ENCODE peak calls at places on chromosomes 13 and 19, in four cellular contexts. F is HepG2, O is K562, K is GM12878. C is an unnamed sample.
A peak's percentile ranks its signal among the peaks of the same experiment; 100 is the strongest.

GRCh38 chr13:30276178-30276577 is 31.2 kb downstream of the KATNAL1 start:
- DNase-seq in K (peak; percentile 33), F (no peak), O (no peak), C (no peak)

GRCh38 chr19:54502518-54503048 is at the start of gene LAIR2:
- DNase-seq in F (no peak), K (no peak), O (no peak), C (no peak)

GRCh38 chr19:43564800-43565199 is 10.5 kb downstream of the XRCC1 start:
- DNase-seq in O (no peak), F (no peak), K (no peak), C (no peak)

GRCh38 chr19:45474191-45474940 is 6.6 kb downstream of the FOSB start:
- DNase-seq in F (no peak), K (no peak), O (no peak), C (no peak)

GRCh38 chr13:102367836-102368235 is 34.0 kb downstream of the FGF14 start:
- DNase-seq in K (no peak), F (no peak), O (no peak), C (no peak)

GRCh38 chr13:21909331-21909730 is 238.5 kb downstream of the FGF9 start:
- DNase-seq in F (no peak), K (no peak), O (no peak), C (no peak)

GRCh38 chr13:106369091-106369490 is 166.4 kb downstream of the EFNB2 start:
- DNase-seq in F (no peak), K (no peak), O (no peak), C (no peak)

GRCh38 chr13:72431981-72432617 is 295.3 kb downstream of the MZT1 start:
- DNase-seq in F (no peak), K (no peak), O (no peak), C (no peak)

GRCh38 chr19:3710265-3710812 is 2.2 kb downstream of the TJP3 start:
- DNase-seq in K (no peak), F (peak; percentile 90), O (peak; percentile 49), C (peak; percentile 20)

GRCh38 chr13:110187501-110188161 is 119.3 kb downstream of the COL4A1 start:
- DNase-seq in O (no peak), K (no peak), F (no peak), C (peak; percentile 44)

GRCh38 chr19:10517760-10518443 is 655 bp upstream of the S1PR5 start:
- DNase-seq in F (no peak), K (no peak), O (peak; percentile 88), C (peak; percentile 69)

GRCh38 chr13:76516013-76516412 is 370.2 kb downstream of the KCTD12 start:
- DNase-seq in O (no peak), F (no peak), K (no peak), C (no peak)

GRCh38 chr19:14168993-14169392 is 32.6 kb upstream of the ASF1B start:
- DNase-seq in K (no peak), F (no peak), O (no peak), C (no peak)

GRCh38 chr19:31613683-31614219 is 264.5 kb upstream of the TSHZ3 start:
- DNase-seq in O (no peak), F (no peak), K (no peak), C (peak; percentile 27)

GRCh38 chr13:51244637-51245405 is 22.6 kb downstream of the FAM124A start:
- DNase-seq in K (no peak), O (no peak), F (no peak), C (no peak)

GRCh38 chr13:95176611-95177259 is 124.5 kb downstream of the ABCC4 start:
- DNase-seq in F (no peak), O (no peak), K (no peak), C (no peak)

GRCh38 chr19:12090807-12091206 is 26.3 kb downstream of the ZNF844 start:
- DNase-seq in K (peak; percentile 11), O (peak; percentile 57), F (peak; percentile 53), C (peak; percentile 58)

GRCh38 chr13:65940720-65941119 is 1289.4 kb downstream of the PCDH9 start:
- DNase-seq in K (no peak), O (no peak), F (no peak), C (no peak)

GRCh38 chr13:64130600-64130999 is 2715.0 kb upstream of the PCDH20 start:
- DNase-seq in F (no peak), O (no peak), K (no peak), C (no peak)

GRCh38 chr19:54477650-54478049 is 4.6 kb upstream of the CDC42EP5 start:
- DNase-seq in K (no peak), F (no peak), O (peak; percentile 12), C (no peak)

GRCh38 chr19:16878181-16878965 is 10.4 kb upstream of the F2RL3 start:
- DNase-seq in O (no peak), F (no peak), K (no peak), C (no peak)

GRCh38 chr19:16876904-16877361 is 11.9 kb upstream of the F2RL3 start:
- DNase-seq in K (no peak), F (no peak), O (no peak), C (no peak)

GRCh38 chr19:16875584-16876555 is 12.9 kb upstream of the F2RL3 start:
- DNase-seq in K (no peak), F (no peak), O (no peak), C (no peak)

GRCh38 chr19:16874250-16874977 is 14.4 kb upstream of the F2RL3 start:
- DNase-seq in K (no peak), F (no peak), O (no peak), C (no peak)

GRCh38 chr19:16877581-16877980 is 11.2 kb upstream of the F2RL3 start:
- DNase-seq in O (no peak), F (no peak), K (no peak), C (no peak)
- TF ChIP-seq FOXM1 in O (no peak), F (no peak), K (no peak), C (no peak)

GRCh38 chr13:111280226-111280625 is 40.2 kb upstream of the TEX29 start:
- DNase-seq in O (no peak), K (no peak), F (no peak), C (no peak)
- TF ChIP-seq GABPA in O (no peak), K (no peak), F (no peak), C (no peak)

GRCh38 chr19:28963481-28964245 is 249.3 kb downstream of the UQCRFS1 start:
- DNase-seq in K (no peak), O (no peak), F (no peak), C (no peak)

GRCh38 chr19:28960986-28961705 is 251.8 kb downstream of the UQCRFS1 start:
- DNase-seq in F (no peak), O (no peak), K (no peak), C (no peak)

GRCh38 chr19:28961772-28962500 is 251.0 kb downstream of the UQCRFS1 start:
- DNase-seq in F (no peak), K (no peak), O (no peak), C (no peak)

GRCh38 chr19:28966737-28967401 is 246.1 kb downstream of the UQCRFS1 start:
- DNase-seq in F (no peak), K (no peak), O (no peak), C (no peak)

GRCh38 chr19:28964500-28964899 is 248.5 kb downstream of the UQCRFS1 start:
- DNase-seq in O (no peak), K (no peak), F (no peak), C (no peak)
- TF ChIP-seq FOXM1 in O (no peak), K (no peak), F (no peak), C (no peak)

GRCh38 chr13:71067164-71067815 is 799.7 kb downstream of the DACH1 start:
- DNase-seq in O (no peak), F (peak; percentile 0), K (no peak), C (no peak)
- TF ChIP-seq GABPA in O (no peak), F (no peak), K (no peak), C (no peak)

C was measured in SK-N-SH.